ENCODE peak calls at places on chromosome 13, in five cellular contexts. One of them, this sample, is unnamed.

GRCh38 chr13:38763446-38764381 is 76.8 kb downstream of the FREM2 start:
- DNase-seq in GM23338: peak; percentile 85
- DNase-seq in upper lobe of left lung: peak; percentile 26
- DNase-seq in omental fat pad: no peak
- DNase-seq in Peyer's patch: no peak
- DNase-seq in this sample: no peak

GRCh38 chr13:113573065-113573464 is 11.5 kb upstream of the TFDP1 start:
- DNase-seq in GM23338: no peak
- DNase-seq in upper lobe of left lung: no peak
- DNase-seq in omental fat pad: no peak
- DNase-seq in Peyer's patch: no peak
- DNase-seq in this sample: no peak

GRCh38 chr13:112851107-112852046 is 117.6 kb upstream of the MCF2L start:
- DNase-seq in GM23338: no peak
- DNase-seq in upper lobe of left lung: no peak
- DNase-seq in omental fat pad: no peak
- DNase-seq in Peyer's patch: peak; percentile 29
- DNase-seq in this sample: no peak

GRCh38 chr13:108306768-108307332 is 37.3 kb downstream of the TNFSF13B start:
- DNase-seq in GM23338: no peak
- DNase-seq in upper lobe of left lung: no peak
- DNase-seq in omental fat pad: no peak
- DNase-seq in Peyer's patch: no peak
- DNase-seq in this sample: no peak

GRCh38 chr13:44191504-44192171 is 182.0 kb upstream of the SERP2 start:
- DNase-seq in GM23338: peak; percentile 84
- DNase-seq in upper lobe of left lung: peak; percentile 65
- DNase-seq in omental fat pad: no peak
- DNase-seq in Peyer's patch: peak; percentile 66
- DNase-seq in this sample: no peak

GRCh38 chr13:108176685-108177274 is 38.6 kb downstream of the LIG4 start:
- DNase-seq in GM23338: peak; percentile 77
- DNase-seq in upper lobe of left lung: no peak
- DNase-seq in omental fat pad: no peak
- DNase-seq in Peyer's patch: peak; percentile 72
- DNase-seq in this sample: no peak

GRCh38 chr13:111363591-111363990 is 43.1 kb downstream of the TEX29 start:
- DNase-seq in GM23338: no peak
- DNase-seq in upper lobe of left lung: no peak
- DNase-seq in omental fat pad: no peak
- DNase-seq in Peyer's patch: no peak
- DNase-seq in this sample: no peak

GRCh38 chr13:51361111-51361510 is 21.6 kb downstream of the SERPINE3 start:
- DNase-seq in GM23338: no peak
- DNase-seq in upper lobe of left lung: no peak
- DNase-seq in omental fat pad: no peak
- DNase-seq in Peyer's patch: no peak
- DNase-seq in this sample: no peak

GRCh38 chr13:70985371-70985770 is 877.1 kb upstream of the KLHL1 start:
- DNase-seq in GM23338: no peak
- DNase-seq in upper lobe of left lung: no peak
- DNase-seq in omental fat pad: no peak
- DNase-seq in Peyer's patch: no peak
- DNase-seq in this sample: no peak

GRCh38 chr13:92573467-92574057 is 653.0 kb upstream of the GPC6 start:
- DNase-seq in GM23338: peak; percentile 84
- DNase-seq in upper lobe of left lung: no peak
- DNase-seq in omental fat pad: no peak
- DNase-seq in Peyer's patch: no peak
- DNase-seq in this sample: no peak

GRCh38 chr13:110538632-110539031 is 22.9 kb downstream of the RAB20 start:
- DNase-seq in GM23338: no peak
- DNase-seq in upper lobe of left lung: no peak
- DNase-seq in omental fat pad: no peak
- DNase-seq in Peyer's patch: no peak
- DNase-seq in this sample: no peak

GRCh38 chr13:59320021-59320420 is 843.7 kb downstream of the DIAPH3 start:
- DNase-seq in GM23338: no peak
- DNase-seq in upper lobe of left lung: no peak
- DNase-seq in omental fat pad: no peak
- DNase-seq in Peyer's patch: no peak
- DNase-seq in this sample: no peak

GRCh38 chr13:51453308-51453958 is 597 bp upstream of the INTS6 start:
- DNase-seq in GM23338: peak; percentile 74
- DNase-seq in upper lobe of left lung: no peak
- DNase-seq in omental fat pad: peak; percentile 36
- DNase-seq in Peyer's patch: peak; percentile 93
- DNase-seq in this sample: peak; percentile 53

GRCh38 chr13:55244991-55245644 is 1895.6 kb upstream of the PRR20A start:
- DNase-seq in GM23338: peak; percentile 91
- DNase-seq in upper lobe of left lung: no peak
- DNase-seq in omental fat pad: no peak
- DNase-seq in Peyer's patch: no peak
- DNase-seq in this sample: no peak

GRCh38 chr13:46614582-46614981 is 61.6 kb downstream of the LRCH1 start:
- DNase-seq in GM23338: no peak
- DNase-seq in upper lobe of left lung: no peak
- DNase-seq in omental fat pad: no peak
- DNase-seq in Peyer's patch: no peak
- DNase-seq in this sample: no peak

GRCh38 chr13:112629161-112629560 is 41.2 kb upstream of the TUBGCP3 start:
- DNase-seq in GM23338: no peak
- DNase-seq in upper lobe of left lung: no peak
- DNase-seq in omental fat pad: no peak
- DNase-seq in Peyer's patch: no peak
- DNase-seq in this sample: no peak

GRCh38 chr13:95462801-95463200 is 89.7 kb upstream of the CLDN10 start:
- DNase-seq in GM23338: no peak
- DNase-seq in upper lobe of left lung: no peak
- DNase-seq in omental fat pad: no peak
- DNase-seq in Peyer's patch: no peak
- DNase-seq in this sample: no peak

GRCh38 chr13:106530907-106531520 is 4.4 kb downstream of the EFNB2 start:
- DNase-seq in GM23338: no peak
- DNase-seq in upper lobe of left lung: no peak
- DNase-seq in omental fat pad: no peak
- DNase-seq in Peyer's patch: no peak
- DNase-seq in this sample: no peak

GRCh38 chr13:62250501-62251175 is 835.0 kb upstream of the PCDH20 start:
- DNase-seq in GM23338: no peak
- DNase-seq in upper lobe of left lung: no peak
- DNase-seq in omental fat pad: no peak
- DNase-seq in Peyer's patch: no peak
- DNase-seq in this sample: no peak

GRCh38 chr13:66492479-66492878 is 737.7 kb downstream of the PCDH9 start:
- DNase-seq in GM23338: peak; percentile 68
- DNase-seq in upper lobe of left lung: no peak
- DNase-seq in omental fat pad: no peak
- DNase-seq in Peyer's patch: no peak
- DNase-seq in this sample: no peak

GRCh38 chr13:85657942-85658341 is 141.3 kb downstream of the SLITRK6 start:
- DNase-seq in GM23338: no peak
- DNase-seq in upper lobe of left lung: no peak
- DNase-seq in omental fat pad: no peak
- DNase-seq in Peyer's patch: no peak
- DNase-seq in this sample: no peak

GRCh38 chr13:113332615-113333014 is 31.3 kb downstream of the GRTP1 start:
- DNase-seq in GM23338: no peak
- DNase-seq in upper lobe of left lung: no peak
- DNase-seq in omental fat pad: no peak
- DNase-seq in Peyer's patch: no peak
- DNase-seq in this sample: no peak

GRCh38 chr13:50706505-50706904 is 137.0 kb downstream of the DLEU7 start:
- DNase-seq in GM23338: no peak
- DNase-seq in upper lobe of left lung: no peak
- DNase-seq in omental fat pad: no peak
- DNase-seq in Peyer's patch: no peak
- DNase-seq in this sample: no peak

GRCh38 chr13:38905861-38906260 is 84.8 kb downstream of the STOML3 start:
- DNase-seq in GM23338: no peak
- DNase-seq in upper lobe of left lung: no peak
- DNase-seq in omental fat pad: no peak
- DNase-seq in Peyer's patch: no peak
- DNase-seq in this sample: no peak

GRCh38 chr13:37492061-37492460 is 106.5 kb downstream of the POSTN start:
- DNase-seq in GM23338: no peak
- DNase-seq in upper lobe of left lung: no peak
- DNase-seq in omental fat pad: no peak
- DNase-seq in Peyer's patch: no peak
- DNase-seq in this sample: no peak

GRCh38 chr13:23467048-23467931 is 33.8 kb upstream of the SACS start:
- DNase-seq in GM23338: no peak
- DNase-seq in upper lobe of left lung: no peak
- DNase-seq in omental fat pad: no peak
- DNase-seq in Peyer's patch: no peak
- DNase-seq in this sample: no peak

GRCh38 chr13:61148691-61149332 is 266.8 kb downstream of the PCDH20 start:
- DNase-seq in GM23338: no peak
- DNase-seq in upper lobe of left lung: no peak
- DNase-seq in omental fat pad: no peak
- DNase-seq in Peyer's patch: no peak
- DNase-seq in this sample: no peak

GRCh38 chr13:23966221-23966690 is 69.0 kb upstream of the C1QTNF9B start:
- DNase-seq in GM23338: no peak
- DNase-seq in upper lobe of left lung: no peak
- DNase-seq in omental fat pad: no peak
- DNase-seq in Peyer's patch: no peak
- DNase-seq in this sample: no peak

GRCh38 chr13:78732445-78733017 is 73.6 kb upstream of the OBI1 start:
- DNase-seq in GM23338: peak; percentile 63
- DNase-seq in upper lobe of left lung: no peak
- DNase-seq in omental fat pad: no peak
- DNase-seq in Peyer's patch: no peak
- DNase-seq in this sample: no peak

GRCh38 chr13:29830000-29830399 is 20.4 kb downstream of the UBL3 start:
- DNase-seq in GM23338: no peak
- DNase-seq in upper lobe of left lung: no peak
- DNase-seq in omental fat pad: no peak
- DNase-seq in Peyer's patch: no peak
- DNase-seq in this sample: no peak

GRCh38 chr13:103371271-103371670 is 305.1 kb upstream of the SLC10A2 start:
- DNase-seq in GM23338: no peak
- DNase-seq in upper lobe of left lung: no peak
- DNase-seq in omental fat pad: no peak
- DNase-seq in Peyer's patch: no peak
- DNase-seq in this sample: no peak

DNA sequence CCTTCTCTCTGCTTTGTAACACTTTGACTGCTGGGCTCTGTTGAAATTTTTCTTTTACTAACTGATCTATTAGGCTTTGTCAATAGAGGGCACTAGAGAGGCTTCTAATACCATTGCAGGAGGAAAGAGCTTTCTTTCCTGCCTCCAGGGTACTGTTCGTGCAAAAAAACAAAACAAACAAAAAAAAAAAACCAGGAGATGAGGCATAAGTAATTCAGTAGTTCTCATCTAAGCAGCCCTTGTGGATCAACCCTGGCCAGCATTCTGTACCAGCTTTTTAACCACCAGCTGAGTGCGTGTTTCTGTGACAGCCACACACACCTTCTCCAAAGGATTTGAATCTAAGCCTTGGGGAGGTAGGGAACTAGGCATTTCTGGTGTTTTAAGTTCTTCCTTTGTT is 1707.6 kb upstream of the SLC10A2 start:
- DNase-seq in GM23338: peak; percentile 86
- DNase-seq in upper lobe of left lung: no peak
- DNase-seq in omental fat pad: no peak
- DNase-seq in Peyer's patch: no peak
- DNase-seq in this sample: no peak
- TF ChIP-seq CTCF in GM23338: peak; percentile 71
- TF ChIP-seq CTCF in upper lobe of left lung: no peak
- TF ChIP-seq CTCF in omental fat pad: no peak
- TF ChIP-seq CTCF in Peyer's patch: no peak
- TF ChIP-seq CTCF in this sample: no peak

GRCh38 chr13:98483636-98484288 is 93.1 kb downstream of the STK24 start:
- DNase-seq in GM23338: no peak
- DNase-seq in upper lobe of left lung: no peak
- DNase-seq in omental fat pad: no peak
- DNase-seq in Peyer's patch: no peak
- DNase-seq in this sample: no peak
- TF ChIP-seq CTCF in GM23338: no peak
- TF ChIP-seq CTCF in upper lobe of left lung: no peak
- TF ChIP-seq CTCF in omental fat pad: no peak
- TF ChIP-seq CTCF in Peyer's patch: no peak
- TF ChIP-seq CTCF in this sample: no peak

GRCh38 chr13:28557725-28558124 is 62.8 kb upstream of the FLT1 start:
- DNase-seq in GM23338: no peak
- DNase-seq in upper lobe of left lung: no peak
- DNase-seq in omental fat pad: no peak
- DNase-seq in Peyer's patch: no peak
- DNase-seq in this sample: no peak

GRCh38 chr13:28560612-28561011 is 65.7 kb upstream of the FLT1 start:
- DNase-seq in GM23338: no peak
- DNase-seq in upper lobe of left lung: no peak
- DNase-seq in omental fat pad: no peak
- DNase-seq in Peyer's patch: no peak
- DNase-seq in this sample: no peak

GRCh38 chr13:28558126-28558525 is 63.2 kb upstream of the FLT1 start:
- DNase-seq in GM23338: no peak
- DNase-seq in upper lobe of left lung: no peak
- DNase-seq in omental fat pad: no peak
- DNase-seq in Peyer's patch: no peak
- DNase-seq in this sample: no peak

GRCh38 chr13:28559636-28560259 is 64.8 kb upstream of the FLT1 start:
- DNase-seq in GM23338: no peak
- DNase-seq in upper lobe of left lung: no peak
- DNase-seq in omental fat pad: no peak
- DNase-seq in Peyer's patch: no peak
- DNase-seq in this sample: no peak

GRCh38 chr13:28558567-28558966 is 63.6 kb upstream of the FLT1 start:
- DNase-seq in GM23338: no peak
- DNase-seq in upper lobe of left lung: no peak
- DNase-seq in omental fat pad: no peak
- DNase-seq in Peyer's patch: no peak
- DNase-seq in this sample: no peak
- TF ChIP-seq CTCF in GM23338: no peak
- TF ChIP-seq CTCF in upper lobe of left lung: no peak
- TF ChIP-seq CTCF in omental fat pad: no peak
- TF ChIP-seq CTCF in Peyer's patch: no peak
- TF ChIP-seq CTCF in this sample: no peak

DNA sequence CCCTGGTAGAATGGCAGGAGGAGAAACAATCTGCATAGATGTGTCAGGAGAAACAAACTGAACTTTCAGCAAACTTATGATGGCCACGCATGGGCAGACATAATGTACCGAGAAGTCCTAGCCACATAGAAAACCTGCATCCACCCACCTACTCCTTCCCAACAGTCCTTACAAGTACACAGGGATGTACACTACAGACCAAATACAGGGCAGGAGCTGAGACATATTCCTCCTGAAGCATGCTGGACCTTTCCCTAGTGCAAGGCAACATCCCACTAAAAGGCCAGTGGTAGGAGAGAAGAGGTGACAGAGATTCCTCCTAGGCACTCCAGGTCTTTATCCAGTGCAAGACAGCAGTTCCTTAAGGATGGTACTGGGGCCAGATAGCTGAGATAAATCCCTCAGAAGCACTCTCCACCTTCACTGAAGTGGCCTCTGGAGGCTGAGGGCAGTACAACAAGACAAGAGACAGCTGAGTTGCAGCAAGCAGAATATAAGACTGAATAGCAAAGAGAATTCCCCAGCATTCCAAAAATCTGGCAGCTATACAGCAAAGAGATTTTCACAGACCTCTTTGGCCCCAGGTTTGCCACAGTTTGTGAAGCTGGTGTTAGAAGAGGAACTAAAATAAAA is 18.3 kb downstream of the VWA8 start:
- DNase-seq in GM23338: peak; percentile 73
- DNase-seq in upper lobe of left lung: no peak
- DNase-seq in omental fat pad: no peak
- DNase-seq in Peyer's patch: no peak
- DNase-seq in this sample: no peak
- TF ChIP-seq CTCF in GM23338: peak; percentile 46
- TF ChIP-seq CTCF in upper lobe of left lung: no peak
- TF ChIP-seq CTCF in omental fat pad: no peak
- TF ChIP-seq CTCF in Peyer's patch: no peak
- TF ChIP-seq CTCF in this sample: no peak